ENCODE peak calls at places on chromosome 22, in five cellular contexts. K, J, R, Z and B are unnamed samples.

GRCh38 chr22:43185860-43186261 is 1.1 kb downstream of the TTLL12 start:
- DNase-seq in K (peak; percentile 10), J (peak; percentile 30), R (no peak), Z (no peak), B (peak; percentile 21)

GRCh38 chr22:47990486-47990885 is 1228.0 kb downstream of the TBC1D22A start:
- DNase-seq in K (no peak), J (no peak), R (no peak), Z (no peak), B (no peak)

GRCh38 chr22:45774016-45774670 is 102.5 kb downstream of the ATXN10 start:
- DNase-seq in K (no peak), J (no peak), R (no peak), Z (no peak), B (no peak)

GRCh38 chr22:27534720-27535125 is 266.8 kb downstream of the MN1 start:
- DNase-seq in K (peak; percentile 11), J (no peak), R (no peak), Z (no peak), B (no peak)

GRCh38 chr22:39574779-39575551 is 4.4 kb downstream of the CACNA1I start:
- DNase-seq in K (no peak), J (no peak), R (no peak), Z (no peak), B (no peak)

GRCh38 chr22:50218996-50219727 is 18.4 kb downstream of the SELENOO start:
- DNase-seq in K (no peak), J (no peak), R (no peak), Z (peak; percentile 44), B (no peak)

GRCh38 chr22:39242809-39243442 is 1.9 kb downstream of the PDGFB start:
- DNase-seq in K (peak; percentile 12), J (no peak), R (peak; percentile 40), Z (peak; percentile 40), B (no peak)

GRCh38 chr22:48112687-48113521 is 1350.5 kb downstream of the TBC1D22A start:
- DNase-seq in K (no peak), J (no peak), R (no peak), Z (peak; percentile 7), B (no peak)

GRCh38 chr22:46297151-46297819 is 615 bp downstream of the GTSE1 start:
- DNase-seq in K (no peak), J (peak; percentile 62), R (no peak), Z (peak; percentile 47), B (no peak)

GRCh38 chr22:44210721-44211120 is 30.0 kb downstream of the PARVG start:
- DNase-seq in K (no peak), J (no peak), R (no peak), Z (no peak), B (no peak)

GRCh38 chr22:17491090-17491489 is 72.2 kb upstream of the SLC25A18 start:
- DNase-seq in K (no peak), J (no peak), R (no peak), Z (no peak), B (no peak)

GRCh38 chr22:46076651-46077339 is 73.5 kb upstream of the PPARA start:
- DNase-seq in K (no peak), J (no peak), R (no peak), Z (no peak), B (no peak)

GRCh38 chr22:49968313-49968830 is 7.8 kb downstream of the PIM3 start:
- DNase-seq in K (no peak), J (no peak), R (peak; percentile 16), Z (peak; percentile 22), B (no peak)

GRCh38 chr22:50186789-50187523 is 1.2 kb downstream of the TRABD start:
- DNase-seq in K (no peak), J (no peak), R (peak; percentile 18), Z (no peak), B (no peak)

GRCh38 chr22:31492151-31492550 is 2.5 kb upstream of the EIF4ENIF1 start:
- DNase-seq in K (no peak), J (no peak), R (no peak), Z (no peak), B (no peak)

GRCh38 chr22:33438273-33438672 is 380.1 kb upstream of the SYN3 start:
- DNase-seq in K (peak; percentile 4), J (no peak), R (no peak), Z (no peak), B (peak; percentile 34)

GRCh38 chr22:27517361-27517760 is 284.2 kb downstream of the MN1 start:
- DNase-seq in K (no peak), J (no peak), R (no peak), Z (no peak), B (no peak)

GRCh38 chr22:40703174-40703573 is 23.9 kb downstream of the MCHR1 start:
- DNase-seq in K (no peak), J (no peak), R (no peak), Z (no peak), B (no peak)

GRCh38 chr22:49466926-49467590 is 360.6 kb downstream of the BRD1 start:
- DNase-seq in K (no peak), J (peak; percentile 22), R (no peak), Z (no peak), B (no peak)

GRCh38 chr22:46287873-46288751 is 8.6 kb upstream of the GTSE1 start:
- DNase-seq in K (no peak), J (no peak), R (no peak), Z (peak; percentile 28), B (no peak)

GRCh38 chr22:19992481-19992911 is 24.1 kb downstream of the ARVCF start:
- DNase-seq in K (no peak), J (no peak), R (no peak), Z (no peak), B (no peak)

GRCh38 chr22:36772451-36772850 is 3.5 kb downstream of the IFT27 start:
- DNase-seq in K (no peak), J (no peak), R (no peak), Z (no peak), B (no peak)

GRCh38 chr22:18057568-18058209 is 20.1 kb upstream of the PEX26 start:
- DNase-seq in K (no peak), J (no peak), R (no peak), Z (no peak), B (peak; percentile 50)

GRCh38 chr22:22164541-22165272 is 79.9 kb upstream of the VPREB1 start:
- DNase-seq in K (no peak), J (no peak), R (no peak), Z (no peak), B (no peak)

GRCh38 chr22:26708256-26709009 is 51.0 kb downstream of the MIAT start:
- DNase-seq in K (no peak), J (no peak), R (no peak), Z (no peak), B (no peak)

GRCh38 chr22:47177334-47177815 is 414.9 kb downstream of the TBC1D22A start:
- DNase-seq in K (no peak), J (no peak), R (no peak), Z (no peak), B (no peak)

GRCh38 chr22:37431811-37432707 is 4.8 kb upstream of the ELFN2 start:
- DNase-seq in K (no peak), J (no peak), R (no peak), Z (peak; percentile 72), B (no peak)

GRCh38 chr22:42330953-42331525 is 60.6 kb upstream of the TCF20 start:
- DNase-seq in K (peak; percentile 12), J (peak; percentile 64), R (no peak), Z (no peak), B (no peak)

GRCh38 chr22:45918455-45919370 is 58.2 kb downstream of the WNT7B start:
- DNase-seq in K (no peak), J (no peak), R (no peak), Z (no peak), B (no peak)

GRCh38 chr22:18114495-18114894 is 3.9 kb downstream of the TUBA8 start:
- DNase-seq in K (no peak), J (no peak), R (no peak), Z (no peak), B (no peak)

GRCh38 chr22:45891021-45891421 is 85.9 kb downstream of the WNT7B start:
- DNase-seq in K (no peak), J (no peak), R (no peak), Z (no peak), B (no peak)

GRCh38 chr22:29854432-29854831 is 16.4 kb upstream of the ASCC2 start:
- DNase-seq in K (no peak), J (no peak), R (no peak), Z (no peak), B (no peak)

GRCh38 chr22:24216541-24217209 is 28.2 kb downstream of the GGT5 start:
- DNase-seq in K (no peak), J (no peak), R (no peak), Z (no peak), B (no peak)

GRCh38 chr22:37301144-37301820 is 19.0 kb downstream of the CYTH4 start:
- DNase-seq in K (no peak), J (no peak), R (no peak), Z (no peak), B (no peak)

GRCh38 chr22:30531651-30532608 is 14.6 kb downstream of the SEC14L6 start:
- DNase-seq in K (no peak), J (no peak), R (no peak), Z (no peak), B (no peak)

GRCh38 chr22:44180706-44181032 is at the start of gene PARVG:
- DNase-seq in K (no peak), J (no peak), R (peak; percentile 41), Z (peak; percentile 42), B (no peak)

GRCh38 chr22:42662114-42663021 is 13.2 kb upstream of the CYB5R3 start:
- DNase-seq in K (peak; percentile 42), J (peak; percentile 95), R (peak; percentile 70), Z (peak; percentile 87), B (peak; percentile 33)

GRCh38 chr22:26671317-26672059 is 14.1 kb downstream of the MIAT start:
- DNase-seq in K (no peak), J (no peak), R (peak; percentile 67), Z (peak; percentile 78), B (no peak)

GRCh38 chr22:46738642-46738960 is 549 bp upstream of the CERK start:
- DNase-seq in K (no peak), J (no peak), R (no peak), Z (no peak), B (no peak)